ENCODE peak calls at places on chromosomes 1 and 21, in eight cellular contexts. C, T, O, W, A, J, K and X are unnamed samples. For H3K27me3, the result is how much of the 10 kb centered on the place peaks cover.

GRCh38 chr1:214248294-214249082 is 32.5 kb upstream of the SMYD2 start:
- DNase-seq in C (no peak), T (no peak), O (no peak), W (no peak), A (no peak), J (no peak), K (no peak), X (no peak)

GRCh38 chr1:241475688-241476087 is 43.9 kb downstream of the FH start:
- DNase-seq in C (no peak), T (no peak), O (no peak), W (no peak), A (no peak), J (no peak), K (no peak), X (no peak)

GRCh38 chr1:35691571-35692220 is 27.0 kb downstream of the C1orf216 start:
- DNase-seq in C (no peak), T (no peak), O (no peak), W (no peak), A (no peak), J (no peak), K (no peak), X (no peak)

GRCh38 chr1:32496127-32496526 is 31.3 kb downstream of the ZBTB8B start:
- DNase-seq in C (no peak), T (no peak), O (no peak), W (no peak), A (no peak), J (no peak), K (no peak), X (no peak)

GRCh38 chr1:120178799-120179419 is 2.6 kb upstream of the SEC22B start:
- DNase-seq in C (no peak), T (no peak), O (no peak), W (no peak), A (no peak), J (no peak), K (no peak), X (no peak)

GRCh38 chr21:35925497-35925896 is 134.8 kb downstream of the SETD4 start:
- DNase-seq in C (no peak), T (no peak), O (peak), W (peak), A (no peak), J (peak), K (no peak), X (no peak)

GRCh38 chr1:90557706-90558105 is 159.4 kb downstream of the BARHL2 start:
- DNase-seq in C (no peak), T (no peak), O (no peak), W (no peak), A (no peak), J (no peak), K (no peak), X (no peak)

GRCh38 chr1:237864338-237865244 is 26.1 kb downstream of the ZP4 start:
- DNase-seq in C (no peak), T (peak), O (peak), W (peak), A (peak), J (peak), K (peak), X (peak)

GRCh38 chr1:7616076-7616833 is 154.8 kb upstream of the VAMP3 start:
- DNase-seq in C (no peak), T (peak), O (peak), W (peak), A (peak), J (peak), K (no peak), X (peak)

GRCh38 chr1:118923319-118923718 is 64.8 kb downstream of the TBX15 start:
- DNase-seq in C (no peak), T (no peak), O (no peak), W (no peak), A (no peak), J (no peak), K (no peak), X (no peak)

GRCh38 chr21:37057614-37058013 is 15.3 kb downstream of the PIGP start:
- DNase-seq in C (no peak), T (no peak), O (no peak), W (no peak), A (no peak), J (no peak), K (no peak), X (no peak)

GRCh38 chr1:106189780-106190179 is 866.7 kb upstream of the PRMT6 start:
- DNase-seq in C (no peak), T (no peak), O (no peak), W (no peak), A (no peak), J (no peak), K (no peak), X (no peak)

GRCh38 chr1:15836772-15837669 is 10.5 kb upstream of the SPEN start:
- DNase-seq in C (no peak), T (peak), O (peak), W (peak), A (peak), J (no peak), K (peak), X (peak)

GRCh38 chr1:21914468-21914867 is 22.6 kb downstream of the HSPG2 start:
- DNase-seq in C (no peak), T (no peak), O (no peak), W (no peak), A (no peak), J (no peak), K (no peak), X (no peak)

GRCh38 chr1:206776239-206776638 is 3.9 kb upstream of the IL10 start:
- DNase-seq in C (no peak), T (no peak), O (no peak), W (no peak), A (no peak), J (peak), K (no peak), X (no peak)

GRCh38 chr1:60573726-60574409 is 500.3 kb upstream of the C1orf87 start:
- DNase-seq in C (no peak), T (no peak), O (no peak), W (no peak), A (no peak), J (peak), K (no peak), X (no peak)

GRCh38 chr1:115828101-115829022 is 12.6 kb downstream of the NHLH2 start:
- DNase-seq in C (no peak), T (no peak), O (peak), W (peak), A (peak), J (no peak), K (peak), X (peak)

GRCh38 chr1:84540759-84541158 is 33.5 kb downstream of the CTBS start:
- DNase-seq in C (no peak), T (no peak), O (no peak), W (no peak), A (no peak), J (no peak), K (no peak), X (no peak)

GRCh38 chr1:107963601-107964396 is 1.2 kb downstream of the VAV3 start:
- DNase-seq in C (no peak), T (peak), O (peak), W (peak), A (peak), J (no peak), K (peak), X (no peak)

GRCh38 chr1:185857447-185857846 is 123.3 kb downstream of the HMCN1 start:
- DNase-seq in C (no peak), T (no peak), O (no peak), W (no peak), A (no peak), J (no peak), K (no peak), X (no peak)

GRCh38 chr1:184457500-184457899 is 70.7 kb downstream of the C1orf21 start:
- DNase-seq in C (no peak), T (no peak), O (no peak), W (no peak), A (no peak), J (no peak), K (no peak), X (no peak)

GRCh38 chr21:17921579-17922530 is 102.7 kb upstream of the C21orf91 start:
- DNase-seq in C (no peak), T (no peak), O (no peak), W (no peak), A (no peak), J (no peak), K (no peak), X (no peak)

GRCh38 chr21:42833439-42833815 is 45.9 kb downstream of the WDR4 start:
- DNase-seq in C (no peak), T (peak), O (peak), W (no peak), A (peak), J (peak), K (no peak), X (no peak)
- TF ChIP-seq EP300 in C (no peak), T (no peak), O (no peak), W (no peak), A (no peak), J (no peak), K (no peak), X (no peak)

DNA sequence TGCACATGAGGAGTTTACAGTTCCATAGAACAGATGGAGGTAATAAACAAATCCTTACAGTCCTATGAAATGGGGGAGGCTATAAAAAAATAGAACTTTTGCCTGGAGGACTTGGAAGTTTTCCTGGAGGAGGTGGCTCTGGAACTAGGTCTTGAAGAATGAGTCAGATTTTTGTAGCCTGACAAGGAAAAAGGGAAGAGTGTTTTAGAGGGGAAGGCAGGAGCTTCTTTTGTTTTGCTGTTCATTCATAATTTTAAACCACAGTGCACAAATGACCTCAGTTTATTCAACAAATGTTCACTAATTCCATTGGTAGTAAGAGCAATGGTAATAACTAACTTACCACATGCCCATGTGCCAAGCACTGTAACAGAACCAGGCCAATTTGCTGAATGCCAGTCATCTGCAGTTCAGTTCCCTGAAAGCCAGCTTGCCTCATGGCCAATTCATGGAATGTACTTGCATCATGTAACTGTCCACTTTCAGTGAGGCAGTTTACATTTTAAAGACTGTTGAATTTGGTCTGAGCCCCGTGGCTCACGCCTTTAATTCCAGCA is 2.8 kb downstream of the DIO1 start:
- DNase-seq in C (no peak), T (no peak), O (no peak), W (no peak), A (no peak), J (peak), K (no peak), X (no peak)
- H3K27me3 ChIP-seq in C (under half), T (under half), O (under half), W (under half), A (under half), J (under half), K (under half), X (under half)

DNA sequence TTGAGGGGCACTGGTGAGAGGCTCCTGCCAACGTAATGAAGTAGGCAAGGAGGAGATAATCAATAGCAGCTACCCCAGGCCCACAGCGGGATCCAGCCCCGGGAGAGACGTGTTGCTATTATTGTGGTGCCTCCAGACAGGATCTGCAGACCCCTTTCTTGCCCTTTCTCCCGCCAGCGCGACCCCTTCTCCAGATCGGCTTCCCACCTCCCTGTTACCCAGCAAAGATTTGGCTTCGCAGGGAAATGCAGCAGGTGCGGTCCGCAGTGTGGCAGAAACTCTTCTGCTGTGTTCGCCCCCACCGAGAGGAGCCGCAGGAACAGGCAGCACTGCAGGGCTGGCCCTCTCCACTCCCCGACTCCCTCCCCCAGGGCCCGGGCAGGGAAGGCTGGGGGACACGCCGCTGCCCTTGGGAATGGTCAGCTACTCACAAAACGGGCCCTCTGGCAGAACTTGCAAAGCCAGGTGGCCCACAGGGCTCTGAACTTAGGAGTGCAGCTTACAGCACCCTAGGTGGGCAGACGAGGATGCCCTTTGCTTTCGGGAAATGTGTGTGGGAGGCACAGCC is 1.6 kb upstream of the KCNA2 start:
- DNase-seq in C (no peak), T (no peak), O (no peak), W (no peak), A (peak), J (no peak), K (peak), X (no peak)
- TF ChIP-seq EP300 in C (no peak), T (no peak), O (no peak), W (no peak), A (no peak), J (no peak), K (no peak), X (no peak)

DNA sequence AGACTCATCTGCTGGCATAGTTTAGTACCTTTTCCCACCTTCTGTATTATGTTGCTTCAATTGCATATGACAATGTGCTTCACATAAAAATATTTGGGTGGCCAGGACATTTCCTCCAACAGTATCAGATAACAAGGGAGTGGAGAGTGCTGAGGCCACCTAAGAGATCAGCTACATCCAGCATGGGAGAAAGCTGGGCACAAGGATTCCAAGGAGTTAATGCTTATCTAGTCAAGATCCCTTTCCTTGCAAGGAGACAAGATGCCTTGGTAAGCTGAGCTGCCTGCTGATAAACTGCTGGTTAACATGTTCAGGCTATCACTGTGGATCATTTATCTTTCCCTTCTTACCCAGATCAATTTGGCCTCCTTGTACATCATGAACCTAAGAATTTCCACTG is 5.4 kb downstream of the TACSTD2 start:
- DNase-seq in C (no peak), T (no peak), O (no peak), W (no peak), A (peak), J (no peak), K (no peak), X (no peak)
- H3K27me3 ChIP-seq in C (under half), T (under half), O (under half), W (under half), A (under half), J (under half), K (under half), X (under half)

DNA sequence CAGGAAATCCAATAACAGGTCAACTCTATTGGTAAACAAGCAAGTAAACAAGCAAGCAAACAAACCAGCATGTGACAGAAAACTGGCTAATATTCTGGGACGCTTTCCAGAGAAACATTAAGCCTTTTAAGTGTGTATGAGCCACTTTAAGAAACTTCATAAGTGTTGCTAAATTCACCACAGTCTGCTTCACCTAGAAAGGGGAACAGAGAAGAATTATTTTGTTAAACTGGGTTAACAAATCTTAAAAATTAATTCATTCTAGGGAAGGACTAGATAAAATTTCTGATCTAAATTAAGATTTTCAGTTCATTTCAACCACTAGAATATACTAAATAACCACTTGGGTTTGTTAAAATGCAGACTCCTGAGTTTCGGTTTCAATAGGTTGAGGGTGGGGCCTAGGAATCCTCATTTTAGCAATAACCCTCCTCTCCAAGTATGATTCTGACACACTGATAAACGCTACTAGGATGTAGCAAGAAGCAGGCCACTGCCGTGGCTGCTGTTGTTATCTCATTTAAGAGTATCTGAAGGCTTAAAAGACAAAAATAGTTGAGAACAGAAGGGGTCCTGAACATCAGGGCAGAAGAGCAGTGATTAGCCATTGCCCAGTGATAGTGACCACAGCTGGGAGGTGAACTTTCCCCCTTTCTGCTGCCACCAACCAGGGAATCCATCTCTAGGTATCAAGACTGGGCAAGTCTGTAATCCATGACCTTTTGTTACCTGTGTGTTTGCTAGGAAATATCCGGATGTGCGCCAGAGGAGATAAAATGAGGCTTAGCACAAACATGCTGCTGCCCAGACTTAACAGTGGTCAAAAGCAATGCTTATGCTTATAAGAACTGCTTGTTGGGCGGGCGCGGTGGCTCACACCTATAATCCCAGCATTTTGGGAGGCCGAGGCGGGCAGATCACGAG is 11.2 kb downstream of the CREG1 start:
- DNase-seq in C (no peak), T (no peak), O (no peak), W (no peak), A (no peak), J (peak), K (no peak), X (no peak)
- TF ChIP-seq EP300 in C (no peak), T (no peak), O (no peak), W (no peak), A (no peak), J (no peak), K (no peak), X (no peak)